ENCODE peak calls at places on chromosomes 11 and 22, in nine cellular contexts. I is putamen; C is naive B cell; V is heart right ventricle; M is sigmoid colon; Q is fibroblast of mammary gland; B is stimulated activated CD4-positive, alpha-beta T cell treated with anti-CD3 and anti-CD28 coated beads, Interleukin-1b, Interleukin-23, amount 100 ng/mL, for 1 hour; Y is stimulated activated naive CD8-positive, alpha-beta T cell treated with anti-CD3 and anti-CD28 coated beads, Interleukin-15, Interleukin-2, amounts not matched to agents 100 U/mL and 50 U/mL, for 24 hours; K is AG08395. W is an unnamed sample.

GRCh38 chr11:64556044-64556720 is 34.8 kb upstream of the SLC22A12 start:
- DNase-seq in I (no peak), C (no peak), V (no peak), M (peak; percentile 65), Q (no peak), B (no peak), Y (no peak), K (no peak), W (no peak)

GRCh38 chr11:43905788-43906187 is 25.2 kb downstream of the ALKBH3 start:
- DNase-seq in I (no peak), C (no peak), V (peak; percentile 76), M (no peak), Q (peak; percentile 44), B (no peak), Y (no peak), K (no peak), W (no peak)

GRCh38 chr11:17547051-17547577 is at the start of gene OTOG:
- DNase-seq in I (no peak), C (no peak), V (no peak), M (no peak), Q (peak; percentile 12), B (no peak), Y (no peak), K (no peak), W (peak; percentile 43)

GRCh38 chr11:28366549-28367341 is 258.6 kb downstream of the METTL15 start:
- DNase-seq in I (no peak), C (no peak), V (peak; percentile 15), M (no peak), Q (peak; percentile 63), B (no peak), Y (no peak), K (peak; percentile 20), W (no peak)

GRCh38 chr11:103680861-103681260 is 355.6 kb upstream of the DDI1 start:
- DNase-seq in I (no peak), C (no peak), V (no peak), M (no peak), Q (no peak), B (no peak), Y (no peak), K (no peak), W (no peak)

GRCh38 chr11:30902929-30903328 is 316.8 kb upstream of the MPPED2 start:
- DNase-seq in I (no peak), C (no peak), V (no peak), M (no peak), Q (no peak), B (no peak), Y (no peak), K (no peak), W (no peak)

GRCh38 chr11:104091281-104092071 is 55.0 kb downstream of the DDI1 start:
- DNase-seq in I (no peak), C (no peak), V (no peak), M (no peak), Q (no peak), B (no peak), Y (no peak), K (no peak), W (no peak)

GRCh38 chr22:23789638-23790037 is 2.9 kb downstream of the SMARCB1 start:
- DNase-seq in I (no peak), C (no peak), V (no peak), M (no peak), Q (no peak), B (no peak), Y (no peak), K (no peak), W (no peak)

GRCh38 chr11:130103296-130103814 is 33.7 kb downstream of the APLP2 start:
- DNase-seq in I (no peak), C (no peak), V (no peak), M (no peak), Q (peak; percentile 100), B (no peak), Y (no peak), K (peak; percentile 86), W (no peak)

W was measured in sciatic nerve.